ENCODE peak calls at places on chromosomes 13 and 19, in six cellular contexts. X, B, D, Q, U and L are unnamed samples.

GRCh38 chr13:22076658-22077057 is 405.8 kb downstream of the FGF9 start:
- DNase-seq in X (no peak), B (no peak), D (no peak), Q (no peak), U (no peak), L (no peak)

GRCh38 chr19:5293607-5294089 is 47.0 kb downstream of the PTPRS start:
- DNase-seq in X (no peak), B (peak), D (no peak), Q (no peak), U (peak), L (no peak)

GRCh38 chr13:72536668-72537399 is 190.6 kb downstream of the MZT1 start:
- DNase-seq in X (no peak), B (no peak), D (no peak), Q (no peak), U (no peak), L (peak)

GRCh38 chr19:29873024-29873800 is 61.4 kb downstream of the CCNE1 start:
- DNase-seq in X (no peak), B (peak), D (no peak), Q (no peak), U (peak), L (no peak)

GRCh38 chr19:439167-439900 is 21.5 kb downstream of the SHC2 start:
- DNase-seq in X (no peak), B (no peak), D (no peak), Q (no peak), U (no peak), L (no peak)

GRCh38 chr19:19409235-19410030 is 4.0 kb downstream of the GATAD2A start:
- DNase-seq in X (no peak), B (no peak), D (no peak), Q (no peak), U (no peak), L (no peak)

GRCh38 chr13:35514166-35514565 is 37.7 kb upstream of the MAB21L1 start:
- DNase-seq in X (no peak), B (no peak), D (no peak), Q (no peak), U (no peak), L (no peak)

GRCh38 chr13:43657485-43657884 is 129.3 kb downstream of the ENOX1 start:
- DNase-seq in X (no peak), B (no peak), D (no peak), Q (no peak), U (no peak), L (no peak)

GRCh38 chr19:47228937-47229673 is 1.9 kb downstream of the BBC3 start:
- DNase-seq in X (no peak), B (no peak), D (no peak), Q (no peak), U (peak), L (peak)

GRCh38 chr19:54287456-54287855 is 6.5 kb upstream of the LILRB2 start:
- DNase-seq in X (no peak), B (no peak), D (no peak), Q (no peak), U (no peak), L (no peak)

GRCh38 chr13:19795956-19796355 is 13.2 kb upstream of the PSPC1 start:
- DNase-seq in X (no peak), B (no peak), D (no peak), Q (no peak), U (no peak), L (no peak)

GRCh38 chr13:49584771-49585182 is 581 bp downstream of the RCBTB1 start:
- DNase-seq in X (no peak), B (no peak), D (no peak), Q (no peak), U (no peak), L (no peak)

GRCh38 chr13:36766295-36766694 is 52.7 kb upstream of the RFXAP start:
- DNase-seq in X (no peak), B (no peak), D (peak), Q (no peak), U (no peak), L (peak)

GRCh38 chr19:51514866-51515481 is 13.4 kb upstream of the SIGLEC12 start:
- DNase-seq in X (no peak), B (no peak), D (peak), Q (peak), U (peak), L (peak)

GRCh38 chr19:41912899-41913475 is 15.3 kb downstream of the ERFL start:
- DNase-seq in X (no peak), B (peak), D (no peak), Q (no peak), U (no peak), L (no peak)

GRCh38 chr19:41548954-41549688 is 26.8 kb upstream of the CEACAM21 start:
- DNase-seq in X (no peak), B (no peak), D (no peak), Q (no peak), U (no peak), L (no peak)

GRCh38 chr13:38804536-38804935 is 117.7 kb downstream of the FREM2 start:
- DNase-seq in X (no peak), B (no peak), D (no peak), Q (no peak), U (no peak), L (no peak)

GRCh38 chr13:37046062-37046461 is 13.4 kb downstream of the SUPT20H start:
- DNase-seq in X (no peak), B (no peak), D (no peak), Q (no peak), U (no peak), L (no peak)

GRCh38 chr19:41843371-41843770 is 1.1 kb downstream of the LYPD4 start:
- DNase-seq in X (no peak), B (no peak), D (no peak), Q (no peak), U (peak), L (no peak)

GRCh38 chr13:27353166-27353583 is 71.2 kb upstream of the GTF3A start:
- DNase-seq in X (no peak), B (no peak), D (no peak), Q (peak), U (no peak), L (peak)

GRCh38 chr13:113937497-113938140 is 36.3 kb downstream of the C13orf46 start:
- DNase-seq in X (no peak), B (no peak), D (no peak), Q (no peak), U (no peak), L (no peak)

GRCh38 chr13:98466634-98467236 is 110.2 kb downstream of the STK24 start:
- DNase-seq in X (no peak), B (peak), D (no peak), Q (no peak), U (peak), L (peak)

GRCh38 chr13:72651196-72651595 is 76.2 kb downstream of the MZT1 start:
- DNase-seq in X (no peak), B (no peak), D (peak), Q (no peak), U (no peak), L (peak)

GRCh38 chr13:40664100-40665060 is 2.1 kb downstream of the FOXO1 start:
- DNase-seq in X (no peak), B (peak), D (no peak), Q (no peak), U (peak), L (peak)

GRCh38 chr13:110641055-110642015 is 26.0 kb downstream of the NAXD start:
- DNase-seq in X (no peak), B (no peak), D (no peak), Q (no peak), U (no peak), L (no peak)

GRCh38 chr19:6278740-6279619 is 795 bp downstream of the MLLT1 start:
- DNase-seq in X (no peak), B (no peak), D (no peak), Q (no peak), U (no peak), L (no peak)

GRCh38 chr13:51804295-51805172 is 571 bp upstream of the DHRS12 start:
- DNase-seq in X (no peak), B (no peak), D (no peak), Q (no peak), U (no peak), L (no peak)
- TF ChIP-seq ATF3 in X (no peak), B (no peak), D (no peak), Q (no peak), U (no peak), L (no peak)

GRCh38 chr19:35120492-35120891 is 4.9 kb downstream of the FXYD3 start:
- DNase-seq in X (no peak), B (no peak), D (no peak), Q (no peak), U (no peak), L (no peak)
- TF ChIP-seq MAX in X (no peak), B (no peak), D (no peak), Q (no peak), U (no peak), L (no peak)

GRCh38 chr13:75360170-75360569 is 121.8 kb downstream of the TBC1D4 start:
- DNase-seq in X (no peak), B (no peak), D (no peak), Q (no peak), U (no peak), L (no peak)
- TF ChIP-seq ATF3 in X (no peak), B (no peak), D (no peak), Q (no peak), U (no peak), L (no peak)

DNA sequence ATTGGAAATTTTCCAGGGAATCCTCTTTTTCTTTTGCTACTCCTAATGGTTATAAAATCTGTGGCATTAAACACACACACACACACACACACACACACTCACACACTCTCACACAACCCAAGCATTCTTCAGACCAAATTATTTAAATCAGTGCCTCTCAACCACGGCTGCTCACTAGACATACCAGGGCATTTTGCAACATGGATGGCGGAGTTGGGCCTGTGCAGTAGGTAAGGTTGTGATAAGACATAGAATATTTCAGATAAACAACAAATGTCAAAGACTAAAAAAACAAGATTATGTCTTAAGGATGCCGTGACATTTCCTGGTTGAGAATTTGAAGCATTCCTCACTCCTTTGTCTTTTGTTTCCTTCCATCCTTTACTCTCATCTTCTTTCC is 443.1 kb downstream of the MYO16 start:
- DNase-seq in X (no peak), B (no peak), D (no peak), Q (no peak), U (no peak), L (no peak)
- TF ChIP-seq MAX in X (no peak), B (no peak), D (no peak), Q (no peak), U (no peak), L (no peak)

GRCh38 chr19:45090034-45090433 is 2.9 kb upstream of the PPP1R37 start:
- DNase-seq in X (no peak), B (peak), D (no peak), Q (no peak), U (no peak), L (no peak)
- TF ChIP-seq ATF3 in X (no peak), B (no peak), D (no peak), Q (no peak), U (no peak), L (no peak)

GRCh38 chr19:49335784-49336481 is 727 bp downstream of the CD37 start:
- DNase-seq in X (no peak), B (peak), D (no peak), Q (no peak), U (no peak), L (no peak)

GRCh38 chr19:49335071-49335783 is at the start of gene CD37:
- DNase-seq in X (no peak), B (no peak), D (no peak), Q (no peak), U (peak), L (no peak)

GRCh38 chr19:49336482-49337266 is 1.5 kb downstream of the CD37 start:
- DNase-seq in X (no peak), B (no peak), D (no peak), Q (no peak), U (no peak), L (no peak)

GRCh38 chr19:49331616-49332055 is 3.6 kb upstream of the CD37 start:
- DNase-seq in X (no peak), B (peak), D (peak), Q (peak), U (peak), L (peak)

DNA sequence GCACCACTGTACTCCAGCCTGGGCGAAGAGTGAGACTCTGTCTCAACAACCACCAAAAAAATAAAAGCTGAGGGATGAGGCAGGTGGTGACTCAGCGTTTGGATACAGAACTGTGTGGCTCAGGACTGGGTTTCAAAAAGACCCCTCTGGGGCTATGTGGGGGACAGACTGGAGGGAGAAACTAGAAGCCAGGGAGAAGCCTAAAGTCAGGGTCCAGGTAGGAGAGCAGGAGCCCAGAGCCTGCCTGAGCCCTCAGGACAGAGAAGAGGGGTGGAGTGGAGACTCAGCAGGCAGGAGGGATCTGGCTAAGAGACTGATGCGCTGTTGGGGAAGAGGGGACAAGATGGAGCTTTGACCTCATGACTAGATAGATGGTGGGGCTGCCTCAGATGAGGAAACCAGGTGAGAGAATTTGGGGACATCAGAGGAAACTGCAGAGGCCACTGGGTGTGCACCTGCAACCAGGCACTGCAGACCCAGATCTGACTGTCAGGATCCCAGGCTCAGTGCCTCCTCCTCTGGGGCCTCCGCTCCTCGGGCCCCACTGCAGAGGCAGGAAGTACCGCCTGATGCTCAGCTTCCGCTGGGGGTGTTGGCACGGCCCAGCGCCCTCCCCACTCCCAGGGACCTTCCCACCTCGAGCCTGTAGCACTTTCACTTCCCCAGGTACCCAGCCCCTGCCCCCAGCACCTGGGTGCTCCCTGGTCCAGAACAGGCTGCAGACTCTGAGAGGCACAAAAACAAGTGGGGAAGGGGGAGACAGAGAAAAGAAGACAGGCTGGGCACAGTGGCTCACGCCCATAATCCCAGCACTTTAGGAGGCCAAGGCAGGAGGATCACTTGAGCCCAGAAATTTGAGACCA is 1.5 kb upstream of the CD37 start:
- DNase-seq in X (no peak), B (no peak), D (no peak), Q (peak), U (no peak), L (no peak)
- TF ChIP-seq MAX in X (no peak), B (no peak), D (no peak), Q (no peak), U (no peak), L (no peak)

GRCh38 chr19:37763488-37763887 is 15.9 kb downstream of the ZNF573 start:
- DNase-seq in X (no peak), B (no peak), D (no peak), Q (no peak), U (no peak), L (no peak)
- TF ChIP-seq ATF3 in X (no peak), B (no peak), D (no peak), Q (no peak), U (no peak), L (no peak)

DNA sequence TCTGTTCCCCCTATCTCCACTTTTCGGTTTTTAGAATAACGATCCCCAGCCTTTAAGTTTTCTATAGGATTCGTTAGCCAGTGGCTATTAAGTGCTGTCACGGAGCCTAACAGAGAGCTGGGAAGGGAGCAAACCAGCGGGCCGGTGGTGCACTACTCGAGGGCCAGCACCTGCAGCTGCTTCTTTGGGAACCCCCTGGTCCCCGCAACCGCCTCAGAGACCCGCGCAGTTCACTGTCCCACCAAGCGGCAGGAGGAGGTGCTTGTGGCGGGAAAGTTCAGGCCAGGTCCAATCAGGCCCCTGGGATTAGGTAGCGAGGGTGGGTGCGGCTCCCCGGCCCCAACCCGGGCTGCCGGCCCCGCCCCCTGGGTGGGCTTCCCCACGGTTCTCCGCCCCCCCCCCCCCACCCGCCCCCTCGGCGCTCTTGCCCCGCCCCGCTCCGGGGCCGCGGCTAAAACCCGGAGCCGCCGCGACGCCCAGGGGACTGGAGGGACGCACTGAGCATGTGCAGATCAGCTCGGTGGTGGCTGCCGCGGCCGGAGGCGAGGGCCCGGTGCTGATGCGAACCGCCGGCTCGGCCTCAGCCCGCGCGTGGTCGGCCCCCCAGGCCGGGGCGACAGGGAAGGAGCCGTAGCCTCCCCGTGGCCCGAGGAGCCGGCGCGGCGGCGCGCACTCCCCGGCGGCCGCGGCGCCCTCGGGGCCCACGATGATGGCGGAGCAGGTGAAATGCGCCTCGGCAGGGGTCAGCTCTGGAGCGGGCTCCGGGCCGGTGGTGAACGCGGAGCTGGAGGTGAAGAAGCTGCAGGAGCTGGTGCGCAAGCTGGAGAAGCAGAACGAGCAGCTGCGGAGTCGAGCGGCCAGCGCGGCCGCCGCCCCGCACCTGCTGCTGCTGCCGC is at the start of gene SLAIN1:
- DNase-seq in X (peak), B (peak), D (no peak), Q (no peak), U (peak), L (peak)
- TF ChIP-seq MAX in X (peak), B (peak), D (no peak), Q (peak), U (peak), L (peak)